ENCODE peak calls at places on chromosomes 13 and 19, in six cellular contexts. One of them, this sample, is unnamed.

GRCh38 chr19:33339750-33340029 is 33.8 kb upstream of the CEBPG start:
- DNase-seq in activated CD4-positive, alpha-beta T cell treated with anti-CD3 and anti-CD28 coated beads, Interleukin-2, amount 50 U/mL, for 24 hours: no peak
- DNase-seq in kidney glomerular epithelial cell: no peak
- DNase-seq in GM20000: no peak
- DNase-seq in stimulated activated CD8-positive, alpha-beta memory T cell treated with anti-CD3 and anti-CD28 coated beads, Interleukin-15, amount 100 ng/mL, for 1 hour: no peak
- DNase-seq in foreskin fibroblast: no peak
- DNase-seq in this sample: no peak

GRCh38 chr19:49004133-49004532 is 10.4 kb downstream of the RUVBL2 start:
- DNase-seq in activated CD4-positive, alpha-beta T cell treated with anti-CD3 and anti-CD28 coated beads, Interleukin-2, amount 50 U/mL, for 24 hours: no peak
- DNase-seq in kidney glomerular epithelial cell: no peak
- DNase-seq in GM20000: no peak
- DNase-seq in stimulated activated CD8-positive, alpha-beta memory T cell treated with anti-CD3 and anti-CD28 coated beads, Interleukin-15, amount 100 ng/mL, for 1 hour: no peak
- DNase-seq in foreskin fibroblast: no peak
- DNase-seq in this sample: no peak

GRCh38 chr19:48683349-48683748 is 10.5 kb upstream of the NTN5 start:
- DNase-seq in activated CD4-positive, alpha-beta T cell treated with anti-CD3 and anti-CD28 coated beads, Interleukin-2, amount 50 U/mL, for 24 hours: no peak
- DNase-seq in kidney glomerular epithelial cell: no peak
- DNase-seq in GM20000: no peak
- DNase-seq in stimulated activated CD8-positive, alpha-beta memory T cell treated with anti-CD3 and anti-CD28 coated beads, Interleukin-15, amount 100 ng/mL, for 1 hour: no peak
- DNase-seq in foreskin fibroblast: no peak
- DNase-seq in this sample: peak

GRCh38 chr13:30818323-30818960 is 83.1 kb downstream of the ALOX5AP start:
- DNase-seq in activated CD4-positive, alpha-beta T cell treated with anti-CD3 and anti-CD28 coated beads, Interleukin-2, amount 50 U/mL, for 24 hours: no peak
- DNase-seq in kidney glomerular epithelial cell: peak
- DNase-seq in GM20000: no peak
- DNase-seq in stimulated activated CD8-positive, alpha-beta memory T cell treated with anti-CD3 and anti-CD28 coated beads, Interleukin-15, amount 100 ng/mL, for 1 hour: no peak
- DNase-seq in foreskin fibroblast: peak
- DNase-seq in this sample: no peak

GRCh38 chr19:53961523-53962345 is 1.0 kb upstream of the CACNG8 start:
- DNase-seq in activated CD4-positive, alpha-beta T cell treated with anti-CD3 and anti-CD28 coated beads, Interleukin-2, amount 50 U/mL, for 24 hours: no peak
- DNase-seq in kidney glomerular epithelial cell: no peak
- DNase-seq in GM20000: no peak
- DNase-seq in stimulated activated CD8-positive, alpha-beta memory T cell treated with anti-CD3 and anti-CD28 coated beads, Interleukin-15, amount 100 ng/mL, for 1 hour: no peak
- DNase-seq in foreskin fibroblast: no peak
- DNase-seq in this sample: no peak

GRCh38 chr13:79340490-79340889 is 65.6 kb downstream of the RBM26 start:
- DNase-seq in activated CD4-positive, alpha-beta T cell treated with anti-CD3 and anti-CD28 coated beads, Interleukin-2, amount 50 U/mL, for 24 hours: no peak
- DNase-seq in kidney glomerular epithelial cell: no peak
- DNase-seq in GM20000: no peak
- DNase-seq in stimulated activated CD8-positive, alpha-beta memory T cell treated with anti-CD3 and anti-CD28 coated beads, Interleukin-15, amount 100 ng/mL, for 1 hour: no peak
- DNase-seq in foreskin fibroblast: no peak
- DNase-seq in this sample: no peak

GRCh38 chr19:51371186-51371690 is 1.2 kb downstream of the NKG7 start:
- DNase-seq in activated CD4-positive, alpha-beta T cell treated with anti-CD3 and anti-CD28 coated beads, Interleukin-2, amount 50 U/mL, for 24 hours: no peak
- DNase-seq in kidney glomerular epithelial cell: no peak
- DNase-seq in GM20000: no peak
- DNase-seq in stimulated activated CD8-positive, alpha-beta memory T cell treated with anti-CD3 and anti-CD28 coated beads, Interleukin-15, amount 100 ng/mL, for 1 hour: no peak
- DNase-seq in foreskin fibroblast: no peak
- DNase-seq in this sample: no peak

GRCh38 chr13:114119196-114119595 is 13.2 kb downstream of the RASA3 start:
- DNase-seq in activated CD4-positive, alpha-beta T cell treated with anti-CD3 and anti-CD28 coated beads, Interleukin-2, amount 50 U/mL, for 24 hours: no peak
- DNase-seq in kidney glomerular epithelial cell: peak
- DNase-seq in GM20000: no peak
- DNase-seq in stimulated activated CD8-positive, alpha-beta memory T cell treated with anti-CD3 and anti-CD28 coated beads, Interleukin-15, amount 100 ng/mL, for 1 hour: no peak
- DNase-seq in foreskin fibroblast: peak
- DNase-seq in this sample: peak

GRCh38 chr19:47089767-47090350 is 23.7 kb downstream of the ZC3H4 start:
- DNase-seq in activated CD4-positive, alpha-beta T cell treated with anti-CD3 and anti-CD28 coated beads, Interleukin-2, amount 50 U/mL, for 24 hours: no peak
- DNase-seq in kidney glomerular epithelial cell: no peak
- DNase-seq in GM20000: no peak
- DNase-seq in stimulated activated CD8-positive, alpha-beta memory T cell treated with anti-CD3 and anti-CD28 coated beads, Interleukin-15, amount 100 ng/mL, for 1 hour: no peak
- DNase-seq in foreskin fibroblast: no peak
- DNase-seq in this sample: no peak

GRCh38 chr19:531753-532571 is at the start of gene CDC34:
- DNase-seq in activated CD4-positive, alpha-beta T cell treated with anti-CD3 and anti-CD28 coated beads, Interleukin-2, amount 50 U/mL, for 24 hours: no peak
- DNase-seq in kidney glomerular epithelial cell: no peak
- DNase-seq in GM20000: peak
- DNase-seq in stimulated activated CD8-positive, alpha-beta memory T cell treated with anti-CD3 and anti-CD28 coated beads, Interleukin-15, amount 100 ng/mL, for 1 hour: no peak
- DNase-seq in foreskin fibroblast: no peak
- DNase-seq in this sample: no peak

GRCh38 chr13:42477588-42478190 is 96.3 kb upstream of the TNFSF11 start:
- DNase-seq in activated CD4-positive, alpha-beta T cell treated with anti-CD3 and anti-CD28 coated beads, Interleukin-2, amount 50 U/mL, for 24 hours: no peak
- DNase-seq in kidney glomerular epithelial cell: no peak
- DNase-seq in GM20000: no peak
- DNase-seq in stimulated activated CD8-positive, alpha-beta memory T cell treated with anti-CD3 and anti-CD28 coated beads, Interleukin-15, amount 100 ng/mL, for 1 hour: no peak
- DNase-seq in foreskin fibroblast: no peak
- DNase-seq in this sample: peak

GRCh38 chr19:49380391-49380790 is 7.7 kb upstream of the KASH5 start:
- DNase-seq in activated CD4-positive, alpha-beta T cell treated with anti-CD3 and anti-CD28 coated beads, Interleukin-2, amount 50 U/mL, for 24 hours: no peak
- DNase-seq in kidney glomerular epithelial cell: no peak
- DNase-seq in GM20000: no peak
- DNase-seq in stimulated activated CD8-positive, alpha-beta memory T cell treated with anti-CD3 and anti-CD28 coated beads, Interleukin-15, amount 100 ng/mL, for 1 hour: no peak
- DNase-seq in foreskin fibroblast: no peak
- DNase-seq in this sample: no peak

GRCh38 chr13:114161644-114162532 is 17.2 kb upstream of the CFAP97D2 start:
- DNase-seq in activated CD4-positive, alpha-beta T cell treated with anti-CD3 and anti-CD28 coated beads, Interleukin-2, amount 50 U/mL, for 24 hours: no peak
- DNase-seq in kidney glomerular epithelial cell: no peak
- DNase-seq in GM20000: peak
- DNase-seq in stimulated activated CD8-positive, alpha-beta memory T cell treated with anti-CD3 and anti-CD28 coated beads, Interleukin-15, amount 100 ng/mL, for 1 hour: no peak
- DNase-seq in foreskin fibroblast: peak
- DNase-seq in this sample: no peak

GRCh38 chr19:42423462-42424344 is 3.5 kb downstream of the LIPE start:
- DNase-seq in activated CD4-positive, alpha-beta T cell treated with anti-CD3 and anti-CD28 coated beads, Interleukin-2, amount 50 U/mL, for 24 hours: peak
- DNase-seq in kidney glomerular epithelial cell: peak
- DNase-seq in GM20000: peak
- DNase-seq in stimulated activated CD8-positive, alpha-beta memory T cell treated with anti-CD3 and anti-CD28 coated beads, Interleukin-15, amount 100 ng/mL, for 1 hour: peak
- DNase-seq in foreskin fibroblast: peak
- DNase-seq in this sample: peak

GRCh38 chr19:5250127-5250659 is 90.4 kb downstream of the PTPRS start:
- DNase-seq in activated CD4-positive, alpha-beta T cell treated with anti-CD3 and anti-CD28 coated beads, Interleukin-2, amount 50 U/mL, for 24 hours: no peak
- DNase-seq in kidney glomerular epithelial cell: no peak
- DNase-seq in GM20000: no peak
- DNase-seq in stimulated activated CD8-positive, alpha-beta memory T cell treated with anti-CD3 and anti-CD28 coated beads, Interleukin-15, amount 100 ng/mL, for 1 hour: no peak
- DNase-seq in foreskin fibroblast: no peak
- DNase-seq in this sample: no peak

This sample was measured in fibroblast of gingiva.